ENCODE peak calls at places on chromosomes 5 and 9, in ten cellular contexts. One of them, this sample, is unnamed.
A peak's percentile ranks its signal among the peaks of the same experiment; 100 is the strongest.

GRCh38 chr9:27125936-27126335 is 16.9 kb downstream of the TEK start:
- DNase-seq in activated T-cell treated with anti-CD3 and anti-CD28 coated beads for 48 hours: no peak
- DNase-seq in mucosa of descending colon: no peak
- DNase-seq in fibroblast of lung: peak; percentile 57
- DNase-seq in NT2/D1: no peak
- DNase-seq in stimulated activated CD4-positive, alpha-beta T cell treated with anti-CD3 and anti-CD28 coated beads, Interleukin-2, amount 100 ng/mL, for 48 hours: no peak
- DNase-seq in NCI-H187 treated with DMSO at 0.1 percent for 48 hours: no peak
- DNase-seq in neuronal stem cell: no peak
- DNase-seq in hepatocyte: no peak
- DNase-seq in renal cortical epithelial cell: peak; percentile 93
- DNase-seq in this sample: no peak

GRCh38 chr5:78811121-78811832 is 162.7 kb upstream of the LHFPL2 start:
- DNase-seq in renal cortical epithelial cell: no peak
- DNase-seq in stimulated activated CD4-positive, alpha-beta T cell treated with anti-CD3 and anti-CD28 coated beads, Interleukin-2, amount 100 ng/mL, for 48 hours: no peak
- DNase-seq in mucosa of descending colon: no peak
- DNase-seq in activated T-cell treated with anti-CD3 and anti-CD28 coated beads for 48 hours: no peak
- DNase-seq in hepatocyte: no peak
- DNase-seq in neuronal stem cell: no peak
- DNase-seq in NCI-H187 treated with DMSO at 0.1 percent for 48 hours: no peak
- DNase-seq in fibroblast of lung: no peak
- DNase-seq in NT2/D1: no peak
- DNase-seq in this sample: no peak

GRCh38 chr9:98678244-98678842 is 30.4 kb downstream of the GABBR2 start:
- DNase-seq in mucosa of descending colon: no peak
- DNase-seq in activated T-cell treated with anti-CD3 and anti-CD28 coated beads for 48 hours: peak; percentile 5
- DNase-seq in stimulated activated CD4-positive, alpha-beta T cell treated with anti-CD3 and anti-CD28 coated beads, Interleukin-2, amount 100 ng/mL, for 48 hours: no peak
- DNase-seq in NT2/D1: peak; percentile 50
- DNase-seq in hepatocyte: no peak
- DNase-seq in fibroblast of lung: no peak
- DNase-seq in NCI-H187 treated with DMSO at 0.1 percent for 48 hours: no peak
- DNase-seq in renal cortical epithelial cell: no peak
- DNase-seq in neuronal stem cell: no peak
- DNase-seq in this sample: no peak

GRCh38 chr9:125994066-125994943 is 247.1 kb downstream of the PBX3 start:
- DNase-seq in hepatocyte: no peak
- DNase-seq in mucosa of descending colon: peak; percentile 27
- DNase-seq in activated T-cell treated with anti-CD3 and anti-CD28 coated beads for 48 hours: no peak
- DNase-seq in neuronal stem cell: no peak
- DNase-seq in renal cortical epithelial cell: no peak
- DNase-seq in NCI-H187 treated with DMSO at 0.1 percent for 48 hours: no peak
- DNase-seq in fibroblast of lung: no peak
- DNase-seq in stimulated activated CD4-positive, alpha-beta T cell treated with anti-CD3 and anti-CD28 coated beads, Interleukin-2, amount 100 ng/mL, for 48 hours: no peak
- DNase-seq in NT2/D1: no peak
- DNase-seq in this sample: no peak

GRCh38 chr5:122701640-122702523 is 73.0 kb upstream of the SNX2 start:
- DNase-seq in NT2/D1: no peak
- DNase-seq in neuronal stem cell: no peak
- DNase-seq in mucosa of descending colon: no peak
- DNase-seq in hepatocyte: no peak
- DNase-seq in activated T-cell treated with anti-CD3 and anti-CD28 coated beads for 48 hours: no peak
- DNase-seq in fibroblast of lung: no peak
- DNase-seq in stimulated activated CD4-positive, alpha-beta T cell treated with anti-CD3 and anti-CD28 coated beads, Interleukin-2, amount 100 ng/mL, for 48 hours: no peak
- DNase-seq in renal cortical epithelial cell: no peak
- DNase-seq in NCI-H187 treated with DMSO at 0.1 percent for 48 hours: no peak
- DNase-seq in this sample: no peak

GRCh38 chr5:37717613-37718431 is 122.0 kb downstream of the GDNF start:
- DNase-seq in activated T-cell treated with anti-CD3 and anti-CD28 coated beads for 48 hours: no peak
- DNase-seq in renal cortical epithelial cell: peak; percentile 78
- DNase-seq in hepatocyte: peak; percentile 91
- DNase-seq in fibroblast of lung: peak; percentile 93
- DNase-seq in NCI-H187 treated with DMSO at 0.1 percent for 48 hours: peak; percentile 61
- DNase-seq in mucosa of descending colon: peak; percentile 70
- DNase-seq in stimulated activated CD4-positive, alpha-beta T cell treated with anti-CD3 and anti-CD28 coated beads, Interleukin-2, amount 100 ng/mL, for 48 hours: no peak
- DNase-seq in neuronal stem cell: no peak
- DNase-seq in NT2/D1: peak; percentile 9
- DNase-seq in this sample: peak; percentile 73

GRCh38 chr5:108521841-108522506 is 140.1 kb upstream of the FBXL17 start:
- DNase-seq in hepatocyte: peak; percentile 81
- DNase-seq in renal cortical epithelial cell: peak; percentile 54
- DNase-seq in neuronal stem cell: peak; percentile 58
- DNase-seq in activated T-cell treated with anti-CD3 and anti-CD28 coated beads for 48 hours: no peak
- DNase-seq in mucosa of descending colon: no peak
- DNase-seq in fibroblast of lung: peak; percentile 48
- DNase-seq in stimulated activated CD4-positive, alpha-beta T cell treated with anti-CD3 and anti-CD28 coated beads, Interleukin-2, amount 100 ng/mL, for 48 hours: peak; percentile 21
- DNase-seq in NCI-H187 treated with DMSO at 0.1 percent for 48 hours: peak; percentile 33
- DNase-seq in NT2/D1: peak; percentile 32
- DNase-seq in this sample: peak; percentile 3

GRCh38 chr9:130311774-130312140 is 46.2 kb downstream of the HMCN2 start:
- DNase-seq in neuronal stem cell: no peak
- DNase-seq in activated T-cell treated with anti-CD3 and anti-CD28 coated beads for 48 hours: no peak
- DNase-seq in hepatocyte: no peak
- DNase-seq in NT2/D1: no peak
- DNase-seq in renal cortical epithelial cell: no peak
- DNase-seq in NCI-H187 treated with DMSO at 0.1 percent for 48 hours: no peak
- DNase-seq in fibroblast of lung: no peak
- DNase-seq in stimulated activated CD4-positive, alpha-beta T cell treated with anti-CD3 and anti-CD28 coated beads, Interleukin-2, amount 100 ng/mL, for 48 hours: no peak
- DNase-seq in mucosa of descending colon: peak; percentile 28
- DNase-seq in this sample: peak; percentile 53

GRCh38 chr5:50667079-50667652 is 729 bp downstream of the PARP8 start:
- DNase-seq in neuronal stem cell: peak; percentile 65
- DNase-seq in mucosa of descending colon: peak; percentile 78
- DNase-seq in renal cortical epithelial cell: no peak
- DNase-seq in NT2/D1: peak; percentile 28
- DNase-seq in hepatocyte: peak; percentile 68
- DNase-seq in stimulated activated CD4-positive, alpha-beta T cell treated with anti-CD3 and anti-CD28 coated beads, Interleukin-2, amount 100 ng/mL, for 48 hours: no peak
- DNase-seq in activated T-cell treated with anti-CD3 and anti-CD28 coated beads for 48 hours: peak; percentile 54
- DNase-seq in NCI-H187 treated with DMSO at 0.1 percent for 48 hours: no peak
- DNase-seq in fibroblast of lung: peak; percentile 41
- DNase-seq in this sample: no peak

GRCh38 chr9:133543772-133544467 is 9.4 kb downstream of the ADAMTSL2 start:
- DNase-seq in hepatocyte: no peak
- DNase-seq in mucosa of descending colon: no peak
- DNase-seq in stimulated activated CD4-positive, alpha-beta T cell treated with anti-CD3 and anti-CD28 coated beads, Interleukin-2, amount 100 ng/mL, for 48 hours: no peak
- DNase-seq in fibroblast of lung: no peak
- DNase-seq in renal cortical epithelial cell: no peak
- DNase-seq in neuronal stem cell: no peak
- DNase-seq in NCI-H187 treated with DMSO at 0.1 percent for 48 hours: no peak
- DNase-seq in activated T-cell treated with anti-CD3 and anti-CD28 coated beads for 48 hours: no peak
- DNase-seq in NT2/D1: no peak
- DNase-seq in this sample: no peak

GRCh38 chr9:105142406-105143092 is 101.9 kb upstream of the SLC44A1 start:
- DNase-seq in activated T-cell treated with anti-CD3 and anti-CD28 coated beads for 48 hours: no peak
- DNase-seq in fibroblast of lung: peak; percentile 90
- DNase-seq in hepatocyte: no peak
- DNase-seq in renal cortical epithelial cell: no peak
- DNase-seq in NT2/D1: no peak
- DNase-seq in stimulated activated CD4-positive, alpha-beta T cell treated with anti-CD3 and anti-CD28 coated beads, Interleukin-2, amount 100 ng/mL, for 48 hours: no peak
- DNase-seq in NCI-H187 treated with DMSO at 0.1 percent for 48 hours: no peak
- DNase-seq in mucosa of descending colon: no peak
- DNase-seq in neuronal stem cell: no peak
- DNase-seq in this sample: no peak

GRCh38 chr5:51988561-51988960 is 605.3 kb downstream of the ISL1 start:
- DNase-seq in neuronal stem cell: no peak
- DNase-seq in NCI-H187 treated with DMSO at 0.1 percent for 48 hours: no peak
- DNase-seq in activated T-cell treated with anti-CD3 and anti-CD28 coated beads for 48 hours: no peak
- DNase-seq in fibroblast of lung: no peak
- DNase-seq in NT2/D1: no peak
- DNase-seq in renal cortical epithelial cell: no peak
- DNase-seq in hepatocyte: no peak
- DNase-seq in mucosa of descending colon: no peak
- DNase-seq in stimulated activated CD4-positive, alpha-beta T cell treated with anti-CD3 and anti-CD28 coated beads, Interleukin-2, amount 100 ng/mL, for 48 hours: no peak
- DNase-seq in this sample: no peak